ENCODE peak calls at places on chromosomes 16 and 17, in eight cellular contexts. One of them, this sample, is unnamed.

GRCh38 chr16:88772871-88773811 is 11.9 kb downstream of the PIEZO1 start:
- DNase-seq in HCT116: no peak
- DNase-seq in tibial artery: peak; percentile 88
- DNase-seq in astrocyte: peak; percentile 91
- DNase-seq in RWPE2: no peak
- DNase-seq in ovary: peak; percentile 81
- DNase-seq in cardiac muscle cell: peak; percentile 85
- DNase-seq in adrenal gland: peak; percentile 52
- DNase-seq in this sample: no peak

GRCh38 chr17:19311421-19312215 is 50.9 kb downstream of the B9D1 start:
- DNase-seq in HCT116: no peak
- DNase-seq in astrocyte: peak; percentile 22
- DNase-seq in adrenal gland: no peak
- DNase-seq in RWPE2: no peak
- DNase-seq in ovary: no peak
- DNase-seq in cardiac muscle cell: no peak
- DNase-seq in tibial artery: no peak
- DNase-seq in this sample: no peak

GRCh38 chr16:56101480-56101879 is 89.8 kb upstream of the GNAO1 start:
- DNase-seq in ovary: no peak
- DNase-seq in tibial artery: no peak
- DNase-seq in cardiac muscle cell: no peak
- DNase-seq in adrenal gland: no peak
- DNase-seq in astrocyte: no peak
- DNase-seq in HCT116: no peak
- DNase-seq in RWPE2: no peak
- DNase-seq in this sample: no peak

GRCh38 chr16:86789621-86790051 is 211.3 kb downstream of the FOXL1 start:
- DNase-seq in ovary: no peak
- DNase-seq in cardiac muscle cell: no peak
- DNase-seq in HCT116: no peak
- DNase-seq in astrocyte: no peak
- DNase-seq in tibial artery: no peak
- DNase-seq in RWPE2: no peak
- DNase-seq in adrenal gland: no peak
- DNase-seq in this sample: no peak

GRCh38 chr17:77675816-77676799 is 282.4 kb upstream of the TNRC6C start:
- DNase-seq in astrocyte: peak; percentile 8
- DNase-seq in adrenal gland: no peak
- DNase-seq in tibial artery: peak; percentile 55
- DNase-seq in HCT116: no peak
- DNase-seq in ovary: no peak
- DNase-seq in RWPE2: no peak
- DNase-seq in cardiac muscle cell: peak; percentile 30
- DNase-seq in this sample: no peak

GRCh38 chr16:5604770-5605169 is 507.2 kb upstream of the EEF2KMT start:
- DNase-seq in ovary: no peak
- DNase-seq in cardiac muscle cell: peak; percentile 51
- DNase-seq in RWPE2: no peak
- DNase-seq in HCT116: peak; percentile 8
- DNase-seq in adrenal gland: no peak
- DNase-seq in astrocyte: no peak
- DNase-seq in tibial artery: no peak
- DNase-seq in this sample: no peak

GRCh38 chr17:80861892-80862291 is 129.7 kb upstream of the CHMP6 start:
- DNase-seq in tibial artery: no peak
- DNase-seq in ovary: no peak
- DNase-seq in astrocyte: peak; percentile 23
- DNase-seq in HCT116: no peak
- DNase-seq in adrenal gland: no peak
- DNase-seq in cardiac muscle cell: peak; percentile 25
- DNase-seq in RWPE2: peak; percentile 96
- DNase-seq in this sample: no peak

GRCh38 chr17:7029659-7030058 is 6.2 kb upstream of the SLC16A13 start:
- DNase-seq in astrocyte: no peak
- DNase-seq in cardiac muscle cell: no peak
- DNase-seq in tibial artery: no peak
- DNase-seq in adrenal gland: no peak
- DNase-seq in ovary: no peak
- DNase-seq in RWPE2: no peak
- DNase-seq in HCT116: no peak
- DNase-seq in this sample: no peak

GRCh38 chr16:3465911-3466584 is 22.6 kb downstream of the NAA60 start:
- DNase-seq in adrenal gland: no peak
- DNase-seq in astrocyte: no peak
- DNase-seq in RWPE2: no peak
- DNase-seq in HCT116: no peak
- DNase-seq in ovary: no peak
- DNase-seq in tibial artery: no peak
- DNase-seq in cardiac muscle cell: no peak
- DNase-seq in this sample: no peak

GRCh38 chr16:11996433-11997174 is 20.1 kb downstream of the SNX29 start:
- DNase-seq in adrenal gland: peak; percentile 66
- DNase-seq in cardiac muscle cell: no peak
- DNase-seq in HCT116: no peak
- DNase-seq in tibial artery: no peak
- DNase-seq in astrocyte: no peak
- DNase-seq in RWPE2: no peak
- DNase-seq in ovary: no peak
- DNase-seq in this sample: no peak

GRCh38 chr16:68468849-68469248 is 20.5 kb upstream of the SMPD3 start:
- DNase-seq in astrocyte: no peak
- DNase-seq in tibial artery: no peak
- DNase-seq in RWPE2: no peak
- DNase-seq in cardiac muscle cell: no peak
- DNase-seq in HCT116: no peak
- DNase-seq in adrenal gland: no peak
- DNase-seq in ovary: no peak
- DNase-seq in this sample: no peak

GRCh38 chr16:73605309-73605708 is 557.4 kb upstream of the ZFHX3 start:
- DNase-seq in HCT116: no peak
- DNase-seq in tibial artery: no peak
- DNase-seq in astrocyte: no peak
- DNase-seq in RWPE2: no peak
- DNase-seq in ovary: no peak
- DNase-seq in cardiac muscle cell: no peak
- DNase-seq in adrenal gland: no peak
- DNase-seq in this sample: no peak

DNA sequence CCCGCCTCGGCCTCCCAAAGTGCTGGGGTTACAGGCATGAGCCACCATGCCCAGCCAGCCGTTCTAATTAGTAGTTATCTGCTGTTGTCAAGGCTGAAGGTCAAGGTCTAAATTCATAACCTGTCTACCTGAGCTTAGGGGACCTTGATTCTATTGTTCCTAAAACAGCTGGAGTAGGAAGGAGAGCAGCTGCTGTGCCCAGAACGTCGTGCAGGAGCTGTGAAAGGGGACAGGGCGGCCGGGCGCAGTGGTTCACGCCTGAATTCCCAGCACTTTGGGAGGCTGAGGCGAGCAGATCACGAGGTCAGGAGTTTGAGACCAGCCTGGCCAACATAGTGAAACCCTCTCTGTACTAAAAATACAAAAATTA is 21.0 kb downstream of the TMEM94 start:
- DNase-seq in ovary: no peak
- DNase-seq in RWPE2: no peak
- DNase-seq in astrocyte: no peak
- DNase-seq in adrenal gland: no peak
- DNase-seq in cardiac muscle cell: no peak
- DNase-seq in tibial artery: no peak
- DNase-seq in HCT116: no peak
- DNase-seq in this sample: no peak
- H3K4me1 ChIP-seq in ovary: peaks cover 22% of the 10 kb centered on the region
- H3K4me1 ChIP-seq in RWPE2: no peaks in the 10 kb centered on the region
- H3K4me1 ChIP-seq in astrocyte: peaks cover 22% of the 10 kb centered on the region
- H3K4me1 ChIP-seq in adrenal gland: peaks cover 63% of the 10 kb centered on the region
- H3K4me1 ChIP-seq in cardiac muscle cell: peaks cover 43% of the 10 kb centered on the region
- H3K4me1 ChIP-seq in tibial artery: peaks cover 27% of the 10 kb centered on the region
- H3K4me1 ChIP-seq in HCT116: no peaks in the 10 kb centered on the region
- H3K4me1 ChIP-seq in this sample: peaks cover 33% of the 10 kb centered on the region

DNA sequence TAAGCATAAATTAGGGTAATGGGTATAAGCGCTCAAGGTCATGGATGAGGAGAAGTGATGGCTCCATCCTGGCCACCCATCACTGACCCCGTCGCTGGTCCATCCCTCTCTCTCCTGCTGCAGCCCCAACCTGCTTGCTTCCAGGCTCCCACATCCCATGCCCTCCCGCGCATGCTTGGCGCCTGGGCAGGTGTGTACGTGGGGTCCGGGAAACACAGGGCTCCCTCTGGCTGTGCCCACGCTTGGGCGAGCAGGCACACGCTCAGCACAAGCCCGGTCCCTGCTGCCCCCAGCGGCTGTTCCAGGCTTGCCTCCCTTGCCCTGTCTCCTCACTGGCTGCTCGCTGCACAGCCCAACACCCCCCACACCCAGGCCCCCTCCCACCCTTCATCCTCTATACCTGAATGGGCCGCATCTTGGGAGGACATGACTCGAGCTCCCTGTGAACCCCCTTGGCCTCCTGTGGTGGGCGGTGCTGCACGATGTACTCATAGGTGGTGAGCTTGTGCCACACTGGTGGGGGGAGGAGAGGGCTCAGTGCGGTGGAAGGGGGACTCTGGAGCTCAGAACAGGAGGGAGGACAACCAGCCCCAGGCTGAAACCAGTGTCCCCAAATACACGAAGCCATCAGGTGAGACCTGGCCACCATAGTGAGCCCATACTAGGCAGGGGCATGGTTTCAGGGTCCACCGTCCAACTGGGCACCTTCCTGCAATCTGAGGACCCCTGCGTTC is 4.7 kb upstream of the TPPP3 start:
- DNase-seq in RWPE2: no peak
- DNase-seq in tibial artery: no peak
- DNase-seq in HCT116: no peak
- DNase-seq in cardiac muscle cell: no peak
- DNase-seq in adrenal gland: no peak
- DNase-seq in astrocyte: no peak
- DNase-seq in ovary: no peak
- DNase-seq in this sample: no peak
- TF ChIP-seq CTCF in RWPE2: peak; percentile 17
- TF ChIP-seq CTCF in tibial artery: no peak
- TF ChIP-seq CTCF in HCT116: no peak
- TF ChIP-seq CTCF in cardiac muscle cell: no peak
- TF ChIP-seq CTCF in adrenal gland: no peak
- TF ChIP-seq CTCF in astrocyte: no peak
- TF ChIP-seq CTCF in ovary: no peak
- TF ChIP-seq CTCF in this sample: peak; percentile 26

DNA sequence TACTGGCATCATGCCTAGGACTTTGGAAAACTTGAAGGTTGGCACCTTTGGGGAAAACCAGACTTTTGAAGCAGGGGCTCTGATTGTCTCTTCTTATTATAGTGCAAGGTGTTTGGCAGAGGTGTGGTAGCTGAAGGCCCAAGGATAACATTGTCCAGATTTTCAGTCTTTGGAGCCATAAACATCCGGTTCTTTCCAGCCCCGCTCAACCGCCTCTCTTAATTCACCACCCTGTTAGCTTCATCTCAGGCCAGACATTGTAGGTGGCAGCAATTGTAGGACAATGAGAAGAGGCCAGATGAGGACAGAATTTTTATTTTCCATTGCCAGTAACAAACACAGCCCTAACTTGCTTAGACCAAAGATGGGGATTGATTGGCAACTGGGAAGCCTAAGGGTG is 649.8 kb downstream of the MAF start:
- DNase-seq in RWPE2: no peak
- DNase-seq in tibial artery: no peak
- DNase-seq in ovary: no peak
- DNase-seq in astrocyte: no peak
- DNase-seq in cardiac muscle cell: no peak
- DNase-seq in adrenal gland: no peak
- DNase-seq in HCT116: no peak
- DNase-seq in this sample: no peak
- H3K9me3 ChIP-seq in RWPE2: no peaks in the 10 kb centered on the region
- H3K9me3 ChIP-seq in tibial artery: no peaks in the 10 kb centered on the region
- H3K9me3 ChIP-seq in ovary: no peaks in the 10 kb centered on the region
- H3K9me3 ChIP-seq in astrocyte: peaks cover 7% of the 10 kb centered on the region
- H3K9me3 ChIP-seq in cardiac muscle cell: no peaks in the 10 kb centered on the region
- H3K9me3 ChIP-seq in adrenal gland: no peaks in the 10 kb centered on the region
- H3K9me3 ChIP-seq in HCT116: no peaks in the 10 kb centered on the region
- H3K9me3 ChIP-seq in this sample: no peaks in the 10 kb centered on the region

DNA sequence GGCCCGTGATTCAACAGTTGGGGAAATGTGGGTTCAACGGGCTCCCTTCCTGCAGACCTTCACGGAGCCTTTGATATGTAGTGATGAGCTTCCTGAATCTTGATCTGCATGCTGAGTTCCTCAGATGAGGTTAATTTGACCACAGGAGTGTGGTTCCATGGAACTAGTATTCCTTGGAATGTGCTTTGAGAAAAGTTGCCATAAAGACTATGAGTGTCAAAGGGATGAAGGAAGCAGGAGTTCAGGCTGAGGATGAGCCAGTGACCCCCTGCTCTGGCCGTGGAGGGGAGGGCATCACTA is 229.2 kb downstream of the MSI2 start:
- DNase-seq in cardiac muscle cell: no peak
- DNase-seq in ovary: no peak
- DNase-seq in RWPE2: no peak
- DNase-seq in astrocyte: peak; percentile 61
- DNase-seq in HCT116: no peak
- DNase-seq in adrenal gland: no peak
- DNase-seq in tibial artery: no peak
- DNase-seq in this sample: no peak
- H3K4me1 ChIP-seq in cardiac muscle cell: peaks cover 21% of the 10 kb centered on the region
- H3K4me1 ChIP-seq in ovary: peaks cover 38% of the 10 kb centered on the region
- H3K4me1 ChIP-seq in RWPE2: peaks cover 8% of the 10 kb centered on the region
- H3K4me1 ChIP-seq in astrocyte: peaks cover 60% of the 10 kb centered on the region
- H3K4me1 ChIP-seq in HCT116: no peaks in the 10 kb centered on the region
- H3K4me1 ChIP-seq in adrenal gland: peaks cover 70% of the 10 kb centered on the region
- H3K4me1 ChIP-seq in tibial artery: peaks cover 32% of the 10 kb centered on the region
- H3K4me1 ChIP-seq in this sample: peaks cover 15% of the 10 kb centered on the region

GRCh38 chr16:26648851-26649250 is 417.9 kb upstream of the C16orf82 start:
- DNase-seq in HCT116: no peak
- DNase-seq in cardiac muscle cell: no peak
- DNase-seq in ovary: no peak
- DNase-seq in adrenal gland: no peak
- DNase-seq in tibial artery: no peak
- DNase-seq in astrocyte: no peak
- DNase-seq in RWPE2: no peak
- DNase-seq in this sample: no peak
- TF ChIP-seq CTCF in HCT116: no peak
- TF ChIP-seq CTCF in cardiac muscle cell: no peak
- TF ChIP-seq CTCF in ovary: no peak
- TF ChIP-seq CTCF in adrenal gland: no peak
- TF ChIP-seq CTCF in tibial artery: no peak
- TF ChIP-seq CTCF in astrocyte: no peak
- TF ChIP-seq CTCF in RWPE2: no peak
- TF ChIP-seq CTCF in this sample: no peak

DNA sequence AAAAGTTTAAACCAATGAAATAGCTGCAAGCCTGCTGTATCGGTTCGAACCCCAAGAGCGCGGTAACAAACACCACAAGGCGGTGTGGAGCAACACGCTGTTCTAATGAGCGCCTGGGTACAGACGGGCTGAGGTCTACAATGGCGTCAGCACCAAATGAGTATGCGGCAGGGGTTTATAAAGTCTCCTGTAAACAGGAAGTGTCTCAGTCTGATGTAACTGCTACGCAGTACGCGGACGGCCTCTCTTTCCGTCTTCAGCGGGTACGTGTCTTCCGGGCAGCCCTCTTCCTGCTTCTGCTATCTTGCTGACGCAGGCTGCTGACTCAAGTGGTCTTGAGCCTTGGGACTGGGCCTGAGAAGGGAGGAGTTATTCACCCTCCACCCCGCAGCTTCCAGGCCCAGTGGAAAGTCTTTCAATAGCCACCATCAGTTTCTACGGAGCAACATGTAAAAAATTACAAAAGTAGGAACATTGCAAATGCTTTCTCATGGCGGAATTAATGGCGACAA is 40.5 kb upstream of the KCNJ2 start:
- DNase-seq in tibial artery: no peak
- DNase-seq in cardiac muscle cell: no peak
- DNase-seq in ovary: no peak
- DNase-seq in adrenal gland: no peak
- DNase-seq in RWPE2: no peak
- DNase-seq in HCT116: no peak
- DNase-seq in astrocyte: no peak
- DNase-seq in this sample: no peak
- H3K9me3 ChIP-seq in tibial artery: no peaks in the 10 kb centered on the region
- H3K9me3 ChIP-seq in cardiac muscle cell: no peaks in the 10 kb centered on the region
- H3K9me3 ChIP-seq in ovary: no peaks in the 10 kb centered on the region
- H3K9me3 ChIP-seq in adrenal gland: no peaks in the 10 kb centered on the region
- H3K9me3 ChIP-seq in RWPE2: no peaks in the 10 kb centered on the region
- H3K9me3 ChIP-seq in HCT116: peaks cover 16% of the 10 kb centered on the region
- H3K9me3 ChIP-seq in astrocyte: no peaks in the 10 kb centered on the region
- H3K9me3 ChIP-seq in this sample: no peaks in the 10 kb centered on the region

This sample was measured in esophagus squamous epithelium.